ENCODE peak calls at places on chromosomes 12 and 14, in five cellular contexts. U, P, T, C and Y are unnamed samples.

GRCh38 chr14:52853522-52853854 is 62.1 kb upstream of the GNPNAT1 start:
- DNase-seq in T (no peak), U (no peak), P (no peak), C (no peak), Y (no peak)

GRCh38 chr14:51828017-51828797 is 32.2 kb upstream of the GNG2 start:
- DNase-seq in T (peak; percentile 19), C (peak; percentile 25), P (peak; percentile 79), U (no peak), Y (peak; percentile 91)

GRCh38 chr14:77612011-77612620 is 4.3 kb downstream of the SPTLC2 start:
- DNase-seq in P (peak; percentile 50), T (peak; percentile 25), U (no peak), C (no peak), Y (no peak)

GRCh38 chr12:1474059-1474537 is 120.3 kb downstream of the FBXL14 start:
- DNase-seq in P (peak; percentile 97), T (peak; percentile 96), C (no peak), U (no peak), Y (no peak)

GRCh38 chr12:82359115-82359478 is 768 bp downstream of the METTL25 start:
- DNase-seq in C (peak; percentile 36), U (peak; percentile 41), T (peak; percentile 11), P (no peak), Y (peak; percentile 69)

GRCh38 chr12:16228067-16228466 is 49.4 kb downstream of the SLC15A5 start:
- DNase-seq in C (no peak), P (no peak), U (no peak), T (no peak), Y (no peak)

GRCh38 chr14:64465856-64466554 is 706 bp downstream of the AKAP5 start:
- DNase-seq in C (peak; percentile 81), P (peak; percentile 77), U (peak; percentile 24), T (peak; percentile 39), Y (no peak)

GRCh38 chr14:54503476-54503875 is 6.2 kb upstream of the CGRRF1 start:
- DNase-seq in P (peak; percentile 72), T (peak; percentile 46), C (no peak), U (peak; percentile 40), Y (peak; percentile 56)

GRCh38 chr12:52338241-52338960 is 17.2 kb upstream of the KRT83 start:
- DNase-seq in T (no peak), U (no peak), P (no peak), C (no peak), Y (no peak)

GRCh38 chr14:24187538-24187915 is 1.1 kb downstream of the IPO4 start:
- DNase-seq in P (no peak), U (no peak), T (no peak), C (no peak), Y (no peak)

GRCh38 chr12:3016191-3016590 is 57.0 kb downstream of the TEAD4 start:
- DNase-seq in T (no peak), C (no peak), P (no peak), U (no peak), Y (no peak)

GRCh38 chr12:14774944-14775651 is 28.2 kb downstream of the WBP11 start:
- DNase-seq in T (peak; percentile 80), C (peak; percentile 51), P (peak; percentile 76), U (no peak), Y (no peak)

DNA sequence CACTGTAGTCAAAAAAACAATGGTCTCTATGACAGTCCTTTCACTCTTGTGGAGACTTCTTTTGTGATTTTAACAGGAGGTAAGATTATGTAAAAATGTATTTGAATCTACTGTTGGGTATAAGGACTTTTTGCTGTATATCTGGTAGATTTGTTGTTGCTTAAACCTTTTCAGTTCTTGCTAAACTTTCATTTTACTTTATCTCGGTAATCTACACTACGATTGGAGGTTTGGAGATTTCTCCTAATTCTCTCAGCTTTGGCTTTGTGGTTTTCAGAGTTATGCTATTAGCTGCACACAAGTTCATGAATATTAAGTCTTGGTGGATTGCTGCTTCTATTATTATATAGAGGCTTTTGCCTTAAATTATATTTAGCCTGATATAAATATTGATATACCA is 116.6 kb upstream of the HIF1A start:
- DNase-seq in T (no peak), U (no peak), P (peak; percentile 33), C (no peak), Y (no peak)
- H3K4me2 ChIP-seq in T (no peak overlapping the region), U (no peak overlapping the region), P (no peak overlapping the region), C (no peak overlapping the region), Y (no peak overlapping the region)

DNA sequence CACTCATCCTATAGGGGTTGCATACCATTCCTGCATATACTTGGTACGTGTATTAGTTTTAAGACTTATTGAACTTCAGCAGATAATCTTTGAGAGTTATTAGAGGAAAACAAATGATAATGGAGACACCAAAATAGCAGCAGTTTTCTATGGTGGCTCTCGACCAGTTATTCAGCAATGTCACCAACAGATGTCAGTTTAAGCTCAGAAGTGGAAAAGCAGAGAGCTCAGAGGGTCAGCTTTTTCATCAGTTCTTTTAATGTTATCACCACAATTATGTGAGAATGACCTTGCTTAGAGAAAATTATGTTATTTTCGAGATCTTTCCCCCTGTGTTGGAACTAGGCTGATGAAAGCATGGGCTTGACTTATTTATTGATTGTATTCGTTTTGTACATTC is 32.0 kb downstream of the PTPN11 start:
- DNase-seq in C (no peak), U (no peak), T (no peak), P (no peak), Y (no peak)
- H3K36me3 ChIP-seq in C (no peaks in the 10 kb centered on the region), U (peaks cover 75% of the 10 kb centered on the region), T (peaks cover 3% of the 10 kb centered on the region), P (peaks cover 32% of the 10 kb centered on the region), Y (peaks cover 23% of the 10 kb centered on the region)

GRCh38 chr12:29971431-29971830 is 187.7 kb upstream of the TMTC1 start:
- DNase-seq in P (no peak), T (no peak), U (no peak), C (peak; percentile 43), Y (no peak)

GRCh38 chr12:29970501-29970900 is 186.8 kb upstream of the TMTC1 start:
- DNase-seq in C (no peak), U (no peak), P (no peak), T (no peak), Y (no peak)
- H3K27ac ChIP-seq in C (peak overlapping the region; percentile 48), U (no peak overlapping the region), P (no peak overlapping the region), T (no peak overlapping the region), Y (no peak overlapping the region)

DNA sequence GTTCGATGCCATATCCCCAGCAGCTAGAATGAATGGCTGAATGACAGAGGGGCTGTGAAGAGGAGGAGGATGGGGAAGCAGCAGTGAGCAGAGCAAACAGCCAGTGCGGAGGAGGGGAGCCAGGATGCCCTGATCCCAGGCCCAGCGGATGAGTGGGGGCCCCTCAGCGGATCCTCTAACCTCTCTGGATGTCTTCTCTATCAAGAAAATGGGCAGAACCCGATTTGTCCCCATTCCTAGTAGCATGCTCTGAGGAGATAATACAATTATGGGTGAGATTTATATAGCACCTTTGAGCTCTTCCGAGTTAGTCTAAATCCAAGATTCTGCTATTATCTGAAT is 30.0 kb upstream of the RPLP0 start:
- DNase-seq in U (no peak), C (no peak), P (no peak), T (no peak), Y (no peak)
- H3K4me2 ChIP-seq in U (peak overlapping the region; percentile 76), C (peak overlapping the region; percentile 72), P (peak overlapping the region; percentile 36), T (peak overlapping the region; percentile 96), Y (no peak overlapping the region)

GRCh38 chr12:125683748-125684381 is 618.6 kb downstream of the AACS start:
- DNase-seq in P (no peak), C (peak; percentile 87), T (no peak), U (peak; percentile 6), Y (peak; percentile 46)
- H3K36me3 ChIP-seq in P (no peaks in the 10 kb centered on the region), C (no peaks in the 10 kb centered on the region), T (no peaks in the 10 kb centered on the region), U (no peaks in the 10 kb centered on the region), Y (no peaks in the 10 kb centered on the region)

DNA sequence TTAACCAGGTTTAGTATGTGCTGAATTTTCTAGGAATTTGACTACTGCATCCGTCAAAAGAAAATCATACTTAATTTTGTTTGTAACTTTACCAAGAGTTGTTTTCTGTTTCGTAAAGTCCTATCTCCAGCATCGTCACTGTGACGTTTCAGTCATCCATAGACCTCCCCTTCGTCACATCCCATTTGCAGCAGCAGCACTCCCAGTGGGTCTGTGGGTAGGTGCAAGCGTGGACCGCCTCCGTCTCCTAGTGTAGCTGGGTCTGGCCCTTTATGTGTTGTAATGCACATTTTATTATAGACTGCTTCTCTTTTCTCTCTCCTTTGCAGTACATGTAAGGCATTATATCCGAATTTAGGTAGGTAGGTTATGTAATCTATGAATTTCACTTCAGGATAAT is 41.0 kb downstream of the EVL start:
- DNase-seq in C (no peak), P (no peak), U (no peak), T (no peak), Y (no peak)
- H3K27ac ChIP-seq in C (no peak overlapping the region), P (no peak overlapping the region), U (no peak overlapping the region), T (no peak overlapping the region), Y (no peak overlapping the region)

GRCh38 chr14:75884198-75884611 is 97.6 kb downstream of the TGFB3 start:
- DNase-seq in U (no peak), T (peak; percentile 84), P (peak; percentile 75), C (peak; percentile 11), Y (peak; percentile 52)
- H3K4me2 ChIP-seq in U (no peak overlapping the region), T (peak overlapping the region; percentile 46), P (peak overlapping the region; percentile 19), C (no peak overlapping the region), Y (no peak overlapping the region)

DNA sequence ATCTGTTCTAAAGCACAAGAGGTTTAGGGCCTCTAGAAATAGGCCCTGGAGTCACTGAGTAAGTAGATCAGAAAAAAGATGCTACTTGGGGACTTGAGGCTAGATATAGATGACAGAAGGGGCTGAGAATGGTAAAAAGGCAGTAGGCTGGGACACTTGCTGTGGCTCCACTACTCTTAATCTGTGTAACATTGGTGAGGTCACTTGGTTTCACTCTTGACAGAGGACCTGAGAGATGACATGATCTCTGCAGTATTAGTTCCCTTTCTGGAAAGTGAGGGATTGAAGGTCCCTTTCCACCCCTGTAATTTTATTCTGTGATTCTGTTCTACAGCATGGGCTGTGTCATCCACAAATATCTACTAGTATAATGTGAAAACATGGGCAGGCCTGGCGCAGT is 39.7 kb downstream of the MAPKAPK5 start:
- DNase-seq in C (no peak), T (no peak), U (no peak), P (no peak), Y (no peak)
- H3K36me3 ChIP-seq in C (peaks cover 10% of the 10 kb centered on the region), T (peaks cover 13% of the 10 kb centered on the region), U (peaks cover 88% of the 10 kb centered on the region), P (peaks cover 48% of the 10 kb centered on the region), Y (peaks cover 44% of the 10 kb centered on the region)

DNA sequence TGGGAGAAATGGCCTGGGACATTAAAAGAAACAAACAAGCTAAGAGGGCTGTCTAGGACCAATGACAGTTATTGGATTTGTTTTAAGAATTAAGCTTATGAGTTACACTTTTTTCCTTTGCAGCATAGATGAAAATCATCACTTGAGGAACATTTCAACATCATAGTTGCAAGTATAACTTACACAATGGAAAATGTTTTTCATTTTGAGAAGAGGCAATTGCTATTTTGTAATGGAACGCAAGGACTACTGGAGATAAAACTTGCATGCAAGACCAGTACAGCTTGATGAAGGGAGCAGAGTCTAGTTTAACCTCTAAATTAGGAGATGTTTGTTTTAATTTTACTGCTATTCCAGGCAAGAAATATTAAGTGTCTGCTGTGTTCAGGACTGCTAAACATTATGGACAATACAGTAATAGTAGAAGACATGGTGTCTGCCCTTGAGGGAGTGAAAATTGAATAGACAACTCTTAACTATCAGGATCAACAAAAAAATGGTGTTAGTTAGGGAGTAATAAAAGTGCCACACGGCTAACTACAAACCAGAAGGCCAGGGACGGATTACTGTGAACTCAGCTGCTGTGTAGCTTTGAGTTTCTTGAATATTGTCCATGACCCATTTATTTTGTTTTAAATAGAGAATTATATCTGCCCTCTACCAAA is 374.5 kb downstream of the RAD51B start:
- DNase-seq in T (peak; percentile 42), P (no peak), C (no peak), U (no peak), Y (no peak)
- H3K27ac ChIP-seq in T (no peak overlapping the region), P (no peak overlapping the region), C (no peak overlapping the region), U (no peak overlapping the region), Y (no peak overlapping the region)

DNA sequence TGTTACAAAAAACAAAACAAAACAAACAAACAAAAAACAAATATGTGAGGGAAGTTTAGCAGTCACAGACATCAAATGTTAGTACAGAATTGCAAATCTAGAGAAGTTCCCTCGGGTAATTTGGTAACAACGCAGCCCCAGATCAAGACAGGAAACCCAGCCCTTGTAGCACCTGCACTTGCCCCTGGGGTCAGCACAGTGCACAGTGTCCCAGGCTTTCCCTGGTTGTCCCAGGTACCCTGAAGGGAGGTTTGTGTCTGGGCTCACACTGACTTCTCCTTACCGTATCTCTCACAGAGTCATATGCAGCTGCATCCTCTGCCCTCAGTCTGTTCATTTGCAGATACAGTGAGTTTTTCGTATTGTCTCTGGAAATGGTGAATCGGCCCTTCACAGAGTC is 528.9 kb downstream of the TMEM121 start:
- DNase-seq in C (no peak), P (no peak), U (no peak), T (no peak), Y (no peak)
- H3K4me2 ChIP-seq in C (no peak overlapping the region), P (no peak overlapping the region), U (no peak overlapping the region), T (no peak overlapping the region), Y (no peak overlapping the region)